ENCODE peak calls at places on chromosomes 2 and 18, in seven cellular contexts. M is HL-60, J is fibroblast of pulmonary artery, E is progenitor cell of endocrine pancreas, A is fibroblast of the aortic adventitia, K is bronchial epithelial cell, Z is GM10248. C is an unnamed sample.

GRCh38 chr18:78973357-78974083 is 6.1 kb upstream of the SALL3 start:
- DNase-seq in K (no peak), J (no peak), E (no peak), M (no peak), Z (peak), A (no peak), C (no peak)

GRCh38 chr2:119814216-119814615 is 54.5 kb downstream of the PTPN4 start:
- DNase-seq in Z (no peak), A (no peak), M (no peak), E (no peak), K (no peak), J (no peak), C (no peak)

GRCh38 chr2:195214072-195214471 is 443.0 kb upstream of the SLC39A10 start:
- DNase-seq in E (no peak), J (no peak), M (no peak), Z (no peak), K (no peak), A (no peak), C (no peak)

GRCh38 chr2:232653441-232653840 is 20.0 kb downstream of the EFHD1 start:
- DNase-seq in A (no peak), E (no peak), K (no peak), M (no peak), Z (no peak), J (no peak), C (no peak)

GRCh38 chr2:122863516-122863915 is 1108.1 kb downstream of the TSN start:
- DNase-seq in E (no peak), K (no peak), A (no peak), J (no peak), M (no peak), Z (peak), C (no peak)

GRCh38 chr2:41896186-41896846 is 151.5 kb upstream of the PKDCC start:
- DNase-seq in J (no peak), M (no peak), Z (no peak), E (no peak), A (no peak), K (no peak), C (no peak)

GRCh38 chr2:33135645-33136044 is 188.9 kb downstream of the LTBP1 start:
- DNase-seq in M (no peak), K (peak), E (no peak), J (peak), A (peak), Z (no peak), C (peak)

GRCh38 chr2:105893011-105893995 is 148.6 kb downstream of the NCK2 start:
- DNase-seq in M (no peak), E (no peak), K (no peak), A (no peak), J (no peak), Z (no peak), C (no peak)

GRCh38 chr2:162233197-162233596 is 10.0 kb downstream of the FAP start:
- DNase-seq in E (no peak), A (peak), Z (no peak), J (peak), M (peak), K (peak), C (peak)

GRCh38 chr18:8869696-8870095 is 164.3 kb downstream of the MTCL1 start:
- DNase-seq in Z (no peak), A (no peak), J (no peak), M (no peak), E (no peak), K (no peak), C (no peak)

GRCh38 chr2:131035112-131035825 is 58.0 kb downstream of the FAM168B start:
- DNase-seq in Z (no peak), M (no peak), K (no peak), E (no peak), J (no peak), A (no peak), C (no peak)

GRCh38 chr2:20482711-20483110 is 35.8 kb downstream of the RHOB start:
- DNase-seq in M (no peak), E (no peak), A (no peak), Z (no peak), J (no peak), K (no peak), C (no peak)

GRCh38 chr2:33040541-33040940 is 93.8 kb downstream of the LTBP1 start:
- DNase-seq in M (no peak), A (no peak), E (no peak), J (no peak), K (no peak), Z (no peak), C (no peak)

GRCh38 chr2:148812306-148812705 is 62.7 kb upstream of the KIF5C start:
- DNase-seq in A (peak), Z (no peak), M (no peak), J (peak), E (no peak), K (no peak), C (peak)

GRCh38 chr2:148814853-148815419 is 60.1 kb upstream of the KIF5C start:
- DNase-seq in M (no peak), K (peak), E (no peak), A (peak), J (peak), Z (no peak), C (peak)

GRCh38 chr2:148814143-148814852 is 60.7 kb upstream of the KIF5C start:
- DNase-seq in E (no peak), M (no peak), J (peak), Z (no peak), K (no peak), A (peak), C (peak)

GRCh38 chr2:148816176-148816575 is 58.9 kb upstream of the KIF5C start:
- DNase-seq in J (no peak), E (no peak), K (no peak), Z (no peak), M (no peak), A (no peak), C (no peak)

GRCh38 chr2:148813603-148814065 is 61.4 kb upstream of the KIF5C start:
- DNase-seq in K (no peak), A (no peak), Z (peak), J (no peak), E (no peak), M (no peak), C (peak)
- TF ChIP-seq CTCF in K (no peak), A (no peak), Z (peak), J (no peak), E (peak), M (no peak), C (no peak)

DNA sequence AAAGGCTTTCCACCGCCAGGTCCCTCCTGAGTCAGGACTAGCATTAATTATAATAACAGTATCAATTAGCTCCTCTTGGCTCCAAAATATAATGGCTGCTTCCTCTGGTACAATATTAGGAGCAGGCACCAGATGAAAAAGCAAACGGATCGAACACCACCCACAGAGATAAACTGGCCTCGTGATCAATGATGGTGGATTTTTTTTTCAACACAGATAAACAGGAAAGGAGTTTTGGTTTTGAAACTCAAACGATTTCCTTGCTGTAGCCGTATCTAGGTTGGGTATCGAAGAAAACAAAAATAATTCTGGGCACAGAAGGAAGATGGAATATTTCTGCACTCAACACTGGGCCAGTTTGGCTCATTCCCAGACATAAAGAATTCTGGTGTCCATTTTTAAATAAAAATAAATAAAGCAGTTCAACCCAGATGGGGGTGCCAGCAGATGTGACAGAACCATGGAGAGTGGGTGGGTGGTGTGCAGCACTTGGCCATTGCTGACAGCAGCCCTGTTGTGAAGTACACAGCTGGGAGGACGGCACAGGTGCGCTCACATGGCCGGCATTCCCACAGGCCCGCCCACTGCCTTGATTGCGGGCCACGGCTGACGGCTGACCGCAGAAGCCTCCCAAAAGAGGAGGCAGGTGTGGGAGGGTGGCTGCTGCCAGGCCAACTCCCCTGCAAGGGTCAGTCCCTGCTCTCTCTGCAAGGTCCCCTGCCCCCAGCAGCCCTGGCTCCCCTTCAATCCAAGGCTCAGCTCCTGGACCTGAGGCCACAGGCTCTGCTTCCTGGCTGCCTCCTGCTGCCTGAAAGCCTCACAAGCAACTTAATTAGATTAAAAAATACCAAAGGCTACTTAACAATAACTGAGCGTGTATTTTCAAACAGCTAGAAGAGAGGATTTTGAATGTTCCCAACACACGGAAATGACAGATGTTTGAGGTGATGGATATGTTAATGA is 351.9 kb upstream of the ID2 start:
- DNase-seq in A (no peak), M (no peak), J (no peak), Z (no peak), K (no peak), E (no peak), C (no peak)
- TF ChIP-seq CTCF in A (no peak), M (no peak), J (no peak), Z (no peak), K (no peak), E (no peak), C (no peak)

GRCh38 chr18:22709288-22710060 is 223.7 kb upstream of the RBBP8 start:
- DNase-seq in Z (no peak), E (no peak), J (peak), M (no peak), K (no peak), A (peak), C (no peak)

GRCh38 chr18:22710628-22711380 is 222.3 kb upstream of the RBBP8 start:
- DNase-seq in A (peak), M (no peak), K (peak), J (peak), E (no peak), Z (no peak), C (peak)

GRCh38 chr18:22711381-22711717 is 221.8 kb upstream of the RBBP8 start:
- DNase-seq in Z (no peak), M (no peak), A (no peak), E (no peak), K (peak), J (no peak), C (no peak)

DNA sequence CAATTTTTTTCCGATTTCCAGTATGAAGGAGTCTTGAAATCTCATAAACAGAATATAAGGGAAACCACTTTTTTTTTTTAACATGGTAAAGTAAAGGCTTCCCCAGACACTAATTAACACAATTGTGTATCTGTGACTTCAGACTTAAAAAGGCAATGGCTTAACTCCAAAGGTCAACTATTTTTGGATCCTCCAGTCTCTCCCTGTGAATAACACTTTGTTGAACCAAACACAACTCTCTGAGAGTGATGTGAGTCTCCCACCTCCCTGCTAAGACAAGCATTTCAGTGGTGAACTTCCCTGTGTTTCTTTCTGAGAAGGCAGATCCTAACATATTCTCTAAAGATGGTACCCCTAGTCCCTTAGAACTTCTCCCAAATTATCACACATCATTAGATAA is 219.6 kb upstream of the RBBP8 start:
- DNase-seq in J (no peak), E (no peak), Z (no peak), A (no peak), K (no peak), M (no peak), C (no peak)
- TF ChIP-seq CTCF in J (no peak), E (no peak), Z (no peak), A (no peak), K (no peak), M (no peak), C (no peak)

DNA sequence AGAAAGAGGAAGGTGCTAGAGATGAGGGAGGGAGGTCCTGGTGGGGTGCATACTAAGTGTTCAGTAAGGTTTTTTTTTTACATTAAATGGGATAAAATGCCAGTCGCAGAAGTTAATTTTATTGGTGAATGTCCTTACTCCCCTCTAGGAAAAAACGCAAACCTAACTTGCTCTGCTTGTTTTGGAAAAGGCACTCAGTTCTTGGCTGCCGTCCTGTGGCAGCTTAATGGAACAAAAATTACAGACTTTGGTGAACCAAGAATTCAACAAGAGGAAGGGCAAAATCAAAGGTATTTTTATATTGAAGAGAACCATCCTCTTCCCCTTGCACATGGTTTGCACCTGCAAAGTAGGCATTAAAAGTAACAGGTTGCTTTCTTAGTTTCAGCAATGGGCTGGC is 12.7 kb upstream of the IL18R1 start:
- DNase-seq in E (no peak), J (peak), Z (no peak), K (peak), M (no peak), A (peak), C (no peak)
- TF ChIP-seq CTCF in E (no peak), J (peak), Z (no peak), K (peak), M (no peak), A (peak), C (no peak)

DNA sequence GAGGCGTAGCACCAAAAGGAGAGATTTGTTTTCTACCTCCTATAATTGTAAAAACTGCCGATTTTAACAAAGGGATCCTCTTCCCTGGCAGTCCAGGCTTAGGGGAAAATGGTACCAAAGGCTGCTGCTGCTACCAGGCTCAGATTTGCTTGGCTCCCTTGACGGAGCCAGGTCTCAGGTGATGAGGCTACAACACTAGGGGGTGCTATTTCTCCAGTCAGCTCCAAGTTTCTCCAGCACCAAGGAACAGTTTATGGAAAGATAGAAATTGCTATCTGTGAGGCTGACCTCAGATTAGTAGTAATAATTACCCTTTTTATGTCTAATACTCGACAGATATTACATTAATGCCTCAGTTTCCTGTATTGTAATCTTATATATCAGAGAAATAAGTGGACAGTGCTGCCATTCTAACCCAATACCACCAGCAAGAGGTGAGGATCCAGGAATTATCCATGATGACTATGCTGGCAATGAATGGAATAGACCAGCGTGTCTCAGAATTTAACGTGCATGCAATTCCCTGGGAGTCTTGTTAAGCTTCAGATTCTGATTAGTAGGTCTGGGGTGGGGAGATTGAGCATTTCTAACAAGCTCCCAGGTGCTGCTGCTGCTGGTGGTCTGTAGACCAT is 111.3 kb downstream of the ESCO1 start:
- DNase-seq in M (peak), K (peak), Z (peak), E (no peak), J (peak), A (peak), C (peak)
- TF ChIP-seq CTCF in M (peak), K (peak), Z (peak), E (peak), J (peak), A (peak), C (peak)

GRCh38 chr2:218259099-218259921 is 1.5 kb upstream of the GPBAR1 start:
- DNase-seq in J (peak), K (peak), M (no peak), E (no peak), Z (no peak), A (peak), C (no peak)

GRCh38 chr2:218255441-218255840 is 5.4 kb upstream of the GPBAR1 start:
- DNase-seq in M (no peak), J (peak), A (no peak), Z (no peak), E (no peak), K (peak), C (no peak)

GRCh38 chr2:218260166-218260565 is 649 bp upstream of the GPBAR1 start:
- DNase-seq in E (no peak), M (no peak), A (no peak), J (no peak), Z (no peak), K (no peak), C (no peak)

GRCh38 chr2:218257390-218257981 is 3.3 kb upstream of the GPBAR1 start:
- DNase-seq in M (peak), K (peak), A (no peak), J (peak), Z (peak), E (no peak), C (peak)

DNA sequence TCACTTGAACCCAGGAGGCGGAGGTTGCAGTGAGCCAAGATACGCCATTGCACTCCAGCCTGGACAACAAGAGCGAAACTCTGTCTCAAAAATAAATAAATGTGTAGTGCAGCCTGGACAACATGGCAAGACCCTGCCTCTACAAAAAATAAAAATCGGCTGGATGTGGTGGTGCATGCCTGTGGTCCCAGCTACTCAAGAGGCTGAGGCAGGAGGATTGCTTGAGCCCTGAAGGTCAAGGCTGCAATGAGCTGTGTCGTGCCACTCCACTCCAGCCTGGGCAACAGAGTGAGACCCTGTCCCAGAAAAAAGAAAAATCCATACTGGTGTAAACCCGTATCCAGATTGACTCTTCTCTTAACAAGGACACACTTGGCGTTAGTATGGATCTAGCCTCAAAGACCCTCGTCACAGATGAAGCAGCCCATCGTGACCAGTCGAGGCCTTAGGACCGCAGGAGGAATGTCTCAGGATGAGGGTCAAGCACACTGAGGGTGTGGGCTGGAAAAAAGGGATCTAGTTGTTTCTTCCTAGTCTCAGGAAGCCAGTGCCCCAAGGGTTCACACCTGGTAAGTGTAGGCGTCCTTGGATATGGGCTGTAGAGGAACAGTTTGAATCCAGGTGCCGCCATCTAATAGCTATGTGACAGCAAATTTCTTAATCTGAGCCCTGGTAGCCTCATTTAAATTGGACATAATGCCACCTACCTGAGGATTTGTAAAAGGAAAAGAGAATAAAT is 4.0 kb upstream of the GPBAR1 start:
- DNase-seq in A (no peak), J (no peak), Z (no peak), E (no peak), M (no peak), K (no peak), C (no peak)
- TF ChIP-seq CTCF in A (no peak), J (no peak), Z (no peak), E (no peak), M (no peak), K (no peak), C (no peak)

GRCh38 chr2:144528108-144528507 is 8.2 kb upstream of the ZEB2 start:
- DNase-seq in M (no peak), K (no peak), E (no peak), Z (no peak), A (no peak), J (no peak), C (no peak)
- TF ChIP-seq CTCF in M (no peak), K (no peak), E (no peak), Z (no peak), A (no peak), J (no peak), C (no peak)

GRCh38 chr2:201502713-201503112 is 51.2 kb downstream of the STRADB start:
- DNase-seq in J (no peak), E (no peak), A (no peak), Z (no peak), K (no peak), M (no peak), C (no peak)

GRCh38 chr2:201496785-201497184 is 45.2 kb downstream of the STRADB start:
- DNase-seq in J (no peak), M (no peak), Z (no peak), E (no peak), K (no peak), A (no peak), C (no peak)

GRCh38 chr2:201500534-201500933 is 49.0 kb downstream of the STRADB start:
- DNase-seq in M (no peak), K (peak), A (peak), J (peak), E (no peak), Z (no peak), C (no peak)
- TF ChIP-seq CTCF in M (no peak), K (no peak), A (no peak), J (no peak), E (no peak), Z (no peak), C (no peak)

GRCh38 chr2:36357506-36358316 is 2.1 kb downstream of the CRIM1 start:
- DNase-seq in M (no peak), J (peak), A (peak), E (no peak), K (peak), Z (no peak), C (peak)
- TF ChIP-seq CTCF in M (no peak), J (peak), A (peak), E (peak), K (peak), Z (no peak), C (peak)

C was measured in MCF 10A.